ENCODE peak calls at places on chromosome 3, in four cellular contexts. F, D, H and M are unnamed samples.

GRCh38 chr3:94525039-94525438 is 462.2 kb downstream of the NSUN3 start:
- DNase-seq in H (peak), F (no peak), D (no peak), M (peak)

GRCh38 chr3:153641321-153641720 is 479.3 kb downstream of the RAP2B start:
- DNase-seq in H (no peak), F (peak), D (no peak), M (no peak)

GRCh38 chr3:23055733-23056376 is 147.3 kb upstream of the UBE2E2 start:
- DNase-seq in D (no peak), H (no peak), F (no peak), M (no peak)

GRCh38 chr3:66107855-66108254 is 69.1 kb upstream of the MAGI1 start:
- DNase-seq in D (no peak), F (no peak), H (no peak), M (no peak)

GRCh38 chr3:80405618-80406017 is 637.8 kb upstream of the ROBO1 start:
- DNase-seq in F (no peak), D (no peak), H (no peak), M (no peak)

GRCh38 chr3:197714251-197714650 is 22.5 kb downstream of the RUBCN start:
- DNase-seq in F (no peak), H (no peak), D (no peak), M (no peak)

GRCh38 chr3:134336587-134336986 is 37.7 kb downstream of the AMOTL2 start:
- DNase-seq in H (no peak), F (no peak), D (no peak), M (no peak)

GRCh38 chr3:188546835-188547670 is 393.1 kb downstream of the LPP start:
- DNase-seq in F (no peak), D (no peak), H (peak), M (no peak)

GRCh38 chr3:106628407-106628806 is 748.8 kb upstream of the CCDC54 start:
- DNase-seq in D (no peak), H (no peak), F (no peak), M (no peak)

GRCh38 chr3:96266395-96267187 is 547.8 kb upstream of the EPHA6 start:
- DNase-seq in F (no peak), D (no peak), H (peak), M (no peak)

GRCh38 chr3:23928525-23928924 is 11.6 kb downstream of the RPL15 start:
- DNase-seq in F (no peak), D (no peak), H (no peak), M (no peak)

GRCh38 chr3:112814256-112814655 is 32.4 kb downstream of the CD200R1L start:
- DNase-seq in D (no peak), F (no peak), H (peak), M (no peak)

GRCh38 chr3:195257454-195258448 is 13.2 kb downstream of the XXYLT1 start:
- DNase-seq in D (no peak), F (no peak), H (no peak), M (no peak)

GRCh38 chr3:30660128-30660525 is 53.7 kb downstream of the TGFBR2 start:
- DNase-seq in F (no peak), D (no peak), H (no peak), M (no peak)

GRCh38 chr3:194851254-194851653 is 165.6 kb downstream of the FAM43A start:
- DNase-seq in F (no peak), H (no peak), D (no peak), M (no peak)

GRCh38 chr3:190378240-190378891 is 9.6 kb upstream of the CLDN16 start:
- DNase-seq in H (no peak), D (no peak), F (no peak), M (no peak)
- TF ChIP-seq ELF4 in H (no peak), D (no peak), F (no peak), M (no peak)

DNA sequence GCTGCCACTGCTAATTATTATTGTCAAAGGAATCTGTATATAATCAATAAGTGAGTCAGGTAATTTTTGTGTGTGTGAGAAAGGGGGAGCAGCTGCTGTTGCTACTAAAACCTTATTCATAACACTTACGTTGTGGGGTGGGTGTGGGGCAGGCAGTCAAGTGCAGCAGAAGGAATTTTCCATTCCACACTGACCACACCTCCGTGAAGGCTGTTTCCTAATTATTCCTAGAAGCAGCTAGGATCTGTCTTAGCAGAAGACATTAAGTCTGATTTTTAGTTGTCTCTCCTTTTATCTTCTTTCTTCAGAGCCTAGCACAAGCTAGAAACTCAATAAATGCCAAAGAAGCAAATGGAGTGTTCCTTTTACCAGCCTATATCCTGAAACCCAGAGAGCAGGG is 4.0 kb upstream of the U2SURP start:
- DNase-seq in F (no peak), H (no peak), D (no peak), M (no peak)
- TF ChIP-seq ELF4 in F (no peak), H (no peak), D (no peak), M (no peak)

GRCh38 chr3:130491431-130491830 is 25.5 kb upstream of the COL6A6 start:
- DNase-seq in D (no peak), F (no peak), H (no peak), M (peak)

GRCh38 chr3:130490246-130490645 is 26.7 kb upstream of the COL6A6 start:
- DNase-seq in D (no peak), F (no peak), H (no peak), M (no peak)

GRCh38 chr3:130488769-130489450 is 28.1 kb upstream of the COL6A6 start:
- DNase-seq in D (no peak), F (no peak), H (no peak), M (no peak)

GRCh38 chr3:130488288-130488687 is 28.7 kb upstream of the COL6A6 start:
- DNase-seq in F (no peak), D (no peak), H (no peak), M (no peak)
- TF ChIP-seq ELF4 in F (no peak), D (no peak), H (no peak), M (no peak)

GRCh38 chr3:185420762-185421161 is 57.8 kb downstream of the MAP3K13 start:
- DNase-seq in H (no peak), F (no peak), D (no peak), M (no peak)

GRCh38 chr3:185424435-185424834 is 61.5 kb downstream of the MAP3K13 start:
- DNase-seq in H (no peak), F (no peak), D (no peak), M (no peak)

GRCh38 chr3:185422677-185423076 is 59.7 kb downstream of the MAP3K13 start:
- DNase-seq in D (no peak), F (no peak), H (no peak), M (no peak)

GRCh38 chr3:185421577-185422232 is 58.8 kb downstream of the MAP3K13 start:
- DNase-seq in F (no peak), H (no peak), D (no peak), M (no peak)

DNA sequence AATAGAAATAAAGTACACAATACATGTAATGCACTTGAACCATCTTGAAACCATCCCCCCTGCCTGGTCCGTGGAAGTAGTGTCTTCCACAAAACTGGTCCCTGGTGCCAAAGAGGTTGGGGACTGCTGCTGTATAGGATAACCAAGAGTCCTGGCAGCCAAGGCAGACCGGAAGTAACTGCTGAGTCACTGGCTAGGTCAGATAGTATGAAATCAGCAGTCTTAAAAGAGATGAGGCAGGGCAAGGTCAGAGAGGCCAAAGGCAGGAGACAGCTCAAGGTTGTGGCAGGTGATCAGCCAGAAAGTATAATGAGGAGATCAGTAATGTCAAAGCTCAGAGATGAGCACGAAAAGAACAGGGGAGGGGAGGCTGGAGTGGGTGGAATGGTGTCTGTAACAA is 60.2 kb downstream of the MAP3K13 start:
- DNase-seq in F (no peak), H (no peak), D (no peak), M (no peak)
- TF ChIP-seq ELF4 in F (no peak), H (no peak), D (no peak), M (no peak)

GRCh38 chr3:179196098-179196497 is 47.9 kb downstream of the PIK3CA start:
- DNase-seq in D (no peak), H (no peak), F (no peak), M (no peak)
- TF ChIP-seq ELF4 in D (no peak), H (no peak), F (no peak), M (no peak)

GRCh38 chr3:15390460-15390859 is 36.9 kb downstream of the METTL6 start:
- DNase-seq in H (no peak), F (no peak), D (no peak), M (no peak)
- TF ChIP-seq ELF4 in H (no peak), F (no peak), D (no peak), M (no peak)

DNA sequence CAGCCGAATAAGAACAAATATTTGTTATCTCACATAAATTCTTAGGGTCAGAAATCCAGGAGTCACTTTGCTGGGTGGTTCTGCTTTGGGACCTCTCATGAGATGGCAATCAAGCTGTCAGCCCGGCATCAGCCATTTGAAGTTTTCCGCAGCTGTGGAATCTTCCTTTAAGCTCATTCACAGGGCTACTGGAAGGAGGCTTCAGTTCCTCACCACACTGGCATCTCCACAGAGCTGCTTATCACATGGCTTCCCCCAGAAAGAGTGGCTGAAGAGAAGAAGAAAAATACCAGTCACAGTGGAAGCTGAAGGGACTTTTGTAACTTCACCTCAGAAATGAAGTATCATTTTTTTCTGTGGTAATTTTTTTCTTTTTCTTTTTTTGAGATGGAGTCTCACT is 267.7 kb downstream of the CHL1 start:
- DNase-seq in D (no peak), F (no peak), H (no peak), M (no peak)
- TF ChIP-seq ELF4 in D (no peak), F (no peak), H (no peak), M (no peak)